ENCODE peak calls at places on chromosome 22, in ten cellular contexts. O is CD8-positive, alpha-beta memory T cell; V is hypothalamus; M is Daoy; I is NAMALWA; D is EL; W is endothelial cell; P is RWPE1; K is activated CD4-positive, CD25-positive, alpha-beta regulatory T cell treated with anti-CD3 and anti-CD28 coated beads, Interleukin-2, amount 50 U/mL, for 72 hours; R is AG09319. J is an unnamed sample.

GRCh38 chr22:41998361-41999261 is at the start of gene WBP2NL:
- DNase-seq in O (peak), V (peak), M (no peak), I (peak), D (peak), W (no peak), P (peak), K (peak), R (peak), J (peak)

GRCh38 chr22:39003165-39003638 is 10.9 kb upstream of the APOBEC3C start:
- DNase-seq in O (peak), V (no peak), M (peak), I (peak), D (peak), W (peak), P (peak), K (peak), R (peak), J (peak)

GRCh38 chr22:19962909-19963806 is 21.5 kb upstream of the TXNRD2 start:
- DNase-seq in O (no peak), V (no peak), M (peak), I (no peak), D (peak), W (no peak), P (peak), K (no peak), R (no peak), J (no peak)

GRCh38 chr22:29270475-29271271 is 2.6 kb downstream of the EWSR1 start:
- DNase-seq in O (no peak), V (no peak), M (no peak), I (peak), D (peak), W (no peak), P (no peak), K (no peak), R (no peak), J (no peak)

GRCh38 chr22:33837806-33838205 is 82.5 kb downstream of the LARGE1 start:
- DNase-seq in O (no peak), V (no peak), M (no peak), I (no peak), D (no peak), W (no peak), P (no peak), K (no peak), R (no peak), J (no peak)

GRCh38 chr22:37060801-37061610 is 9.5 kb downstream of the KCTD17 start:
- DNase-seq in O (no peak), V (no peak), M (no peak), I (no peak), D (no peak), W (no peak), P (no peak), K (no peak), R (no peak), J (no peak)

GRCh38 chr22:32926600-32926999 is 125.1 kb downstream of the TIMP3 start:
- DNase-seq in O (no peak), V (no peak), M (no peak), I (peak), D (peak), W (peak), P (peak), K (no peak), R (no peak), J (no peak)

GRCh38 chr22:30602049-30602448 is 4.9 kb upstream of the TCN2 start:
- DNase-seq in O (no peak), V (no peak), M (no peak), I (peak), D (peak), W (no peak), P (no peak), K (no peak), R (no peak), J (no peak)

GRCh38 chr22:28815101-28815500 is 14.7 kb upstream of the XBP1 start:
- DNase-seq in O (no peak), V (no peak), M (no peak), I (no peak), D (no peak), W (no peak), P (no peak), K (no peak), R (no peak), J (no peak)

GRCh38 chr22:43860126-43860525 is 2.2 kb downstream of the SULT4A1 start:
- DNase-seq in O (no peak), V (no peak), M (no peak), I (no peak), D (no peak), W (no peak), P (no peak), K (no peak), R (no peak), J (no peak)

GRCh38 chr22:18970180-18970947 is 34.3 kb upstream of the PRODH start:
- DNase-seq in O (no peak), V (no peak), M (peak), I (no peak), D (peak), W (peak), P (no peak), K (no peak), R (no peak), J (no peak)

GRCh38 chr22:49827853-49828598 is at the start of gene BRD1:
- DNase-seq in O (peak), V (no peak), M (peak), I (peak), D (peak), W (peak), P (peak), K (peak), R (no peak), J (no peak)

GRCh38 chr22:24141586-24141985 is 39.7 kb upstream of the SUSD2 start:
- DNase-seq in O (no peak), V (no peak), M (no peak), I (no peak), D (no peak), W (no peak), P (peak), K (no peak), R (no peak), J (no peak)

GRCh38 chr22:19360862-19361261 is 69.3 kb upstream of the CLTCL1 start:
- DNase-seq in O (no peak), V (no peak), M (no peak), I (no peak), D (no peak), W (no peak), P (no peak), K (no peak), R (no peak), J (no peak)

GRCh38 chr22:32583074-32583677 is 108.6 kb downstream of the FBXO7 start:
- DNase-seq in O (no peak), V (no peak), M (no peak), I (no peak), D (no peak), W (no peak), P (no peak), K (no peak), R (no peak), J (no peak)

GRCh38 chr22:28009272-28009827 is 90.3 kb upstream of the PITPNB start:
- DNase-seq in O (peak), V (peak), M (peak), I (peak), D (peak), W (peak), P (peak), K (peak), R (peak), J (peak)

GRCh38 chr22:44133161-44133560 is 47.6 kb upstream of the PARVG start:
- DNase-seq in O (no peak), V (no peak), M (peak), I (no peak), D (no peak), W (no peak), P (no peak), K (no peak), R (peak), J (no peak)

GRCh38 chr22:48804811-48805301 is 1022.8 kb downstream of the BRD1 start:
- DNase-seq in O (no peak), V (no peak), M (no peak), I (no peak), D (no peak), W (no peak), P (no peak), K (no peak), R (no peak), J (no peak)

J was measured in GM04503.